ENCODE peak calls at places on chromosomes 2 and 18, in ten cellular contexts. T is OCI-LY7; L is neural progenitor cell; H is adrenal gland; V is aorta; E is transverse colon; C is sigmoid colon; O is kidney; M is CD4-positive, alpha-beta memory T cell; X is CD8-positive, alpha-beta memory T cell. D is an unnamed sample.

GRCh38 chr2:232929303-232930123 is 59.4 kb downstream of the SNORC start:
- DNase-seq in C (no peak), T (no peak), V (no peak), X (no peak), O (no peak), M (no peak), E (no peak), L (no peak), H (no peak), D (no peak)

GRCh38 chr2:100706249-100706648 is 113.7 kb upstream of the NPAS2 start:
- DNase-seq in X (no peak), H (no peak), L (no peak), M (no peak), O (no peak), V (no peak), C (no peak), T (no peak), E (no peak), D (no peak)

GRCh38 chr18:12652861-12653401 is 5.0 kb downstream of the SPIRE1 start:
- DNase-seq in M (no peak), O (no peak), H (peak; percentile 76), E (no peak), V (no peak), X (no peak), T (no peak), L (peak; percentile 24), C (no peak), D (no peak)

GRCh38 chr2:62539892-62540785 is 34.1 kb upstream of the TMEM17 start:
- DNase-seq in O (no peak), C (no peak), T (no peak), L (no peak), X (no peak), H (no peak), E (no peak), M (no peak), V (no peak), D (no peak)

GRCh38 chr18:8745355-8746014 is 40.1 kb downstream of the MTCL1 start:
- DNase-seq in T (peak; percentile 83), O (no peak), M (peak; percentile 4), X (no peak), L (no peak), V (no peak), E (no peak), H (no peak), C (no peak), D (no peak)

GRCh38 chr2:241200822-241201395 is 12.4 kb downstream of the ANO7 start:
- DNase-seq in H (no peak), C (no peak), V (no peak), L (no peak), O (no peak), T (no peak), M (no peak), X (no peak), E (no peak), D (no peak)

GRCh38 chr2:192148620-192149321 is 46.0 kb downstream of the TMEFF2 start:
- DNase-seq in O (no peak), H (no peak), L (no peak), C (no peak), T (no peak), V (no peak), M (no peak), X (no peak), E (no peak), D (no peak)

GRCh38 chr2:54955674-54956391 is 94.4 kb downstream of the RTN4 start:
- DNase-seq in X (no peak), O (no peak), H (no peak), C (no peak), L (no peak), V (no peak), T (no peak), M (no peak), E (no peak), D (no peak)

GRCh38 chr2:25168256-25169072 is at the start of gene POMC:
- DNase-seq in V (no peak), X (no peak), C (no peak), H (peak; percentile 32), T (no peak), L (peak; percentile 73), O (peak; percentile 82), E (peak; percentile 13), M (peak; percentile 36), D (peak; percentile 19)

GRCh38 chr18:10784596-10785202 is 258.9 kb downstream of the NAPG start:
- DNase-seq in V (no peak), T (peak; percentile 11), C (no peak), O (no peak), M (no peak), E (no peak), H (no peak), L (no peak), X (no peak), D (no peak)

GRCh38 chr2:162243305-162243693 is at the start of gene FAP:
- DNase-seq in V (no peak), E (no peak), O (no peak), H (no peak), C (no peak), M (no peak), X (no peak), T (no peak), L (peak; percentile 44), D (no peak)

GRCh38 chr2:181784556-181784955 is 104.2 kb upstream of the NEUROD1 start:
- DNase-seq in V (no peak), E (no peak), C (no peak), X (no peak), T (no peak), H (no peak), L (no peak), M (no peak), O (no peak), D (no peak)

GRCh38 chr18:70907673-70908072 is 618.8 kb downstream of the SOCS6 start:
- DNase-seq in H (no peak), O (no peak), E (no peak), C (no peak), X (no peak), L (peak; percentile 21), T (no peak), M (no peak), V (no peak), D (no peak)

GRCh38 chr2:100623033-100623715 is 60.4 kb downstream of the PDCL3 start:
- DNase-seq in C (no peak), L (no peak), E (no peak), M (no peak), O (no peak), V (no peak), T (no peak), X (no peak), H (no peak), D (no peak)

GRCh38 chr2:3214827-3215404 is 162.7 kb downstream of the EIPR1 start:
- DNase-seq in H (no peak), V (no peak), O (no peak), C (no peak), E (no peak), L (no peak), M (no peak), X (no peak), T (no peak), D (no peak)

DNA sequence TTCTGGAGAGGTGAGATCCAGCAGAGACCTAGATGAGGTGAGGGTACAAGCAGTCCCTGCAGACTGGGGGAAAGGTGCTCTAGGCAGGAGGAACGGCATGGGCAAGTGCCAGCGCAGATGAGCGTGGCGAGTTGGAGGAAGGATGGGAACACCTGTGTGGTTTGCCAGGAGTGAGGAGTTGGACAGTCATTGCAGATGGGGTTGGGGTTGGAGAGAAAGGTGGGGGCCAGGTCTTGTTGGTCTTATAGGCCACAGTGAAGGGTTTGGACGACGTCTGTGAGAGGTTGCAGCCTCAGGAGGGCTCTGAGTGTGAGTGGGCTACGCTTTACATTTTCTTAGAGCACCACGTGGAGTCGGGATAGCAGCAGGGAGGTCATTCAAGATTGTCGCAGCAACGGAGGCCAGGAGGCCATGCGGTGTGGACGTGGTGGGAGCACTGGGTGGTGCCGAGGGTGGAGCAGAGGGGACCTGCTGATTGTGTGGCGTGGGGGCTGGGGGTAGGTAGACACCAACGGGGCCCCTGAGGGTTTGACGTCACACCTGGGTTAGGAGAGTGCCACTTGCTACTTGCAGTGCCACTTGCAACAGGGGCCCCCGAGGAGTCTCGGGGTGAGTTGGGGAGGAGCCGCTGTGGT is 66.2 kb downstream of the LPIN1 start:
- DNase-seq in M (no peak), X (no peak), T (no peak), E (no peak), H (no peak), L (no peak), O (no peak), C (no peak), V (no peak), D (peak; percentile 12)
- H3K36me3 ChIP-seq in M (peaks cover 35% of the 10 kb centered on the region), X (peaks cover 33% of the 10 kb centered on the region), T (peaks cover 43% of the 10 kb centered on the region), E (no peaks in the 10 kb centered on the region), H (peaks cover 21% of the 10 kb centered on the region), L (no peaks in the 10 kb centered on the region), O (peaks cover 25% of the 10 kb centered on the region), C (peaks cover 27% of the 10 kb centered on the region), V (peaks cover 7% of the 10 kb centered on the region), D (no peaks in the 10 kb centered on the region)

DNA sequence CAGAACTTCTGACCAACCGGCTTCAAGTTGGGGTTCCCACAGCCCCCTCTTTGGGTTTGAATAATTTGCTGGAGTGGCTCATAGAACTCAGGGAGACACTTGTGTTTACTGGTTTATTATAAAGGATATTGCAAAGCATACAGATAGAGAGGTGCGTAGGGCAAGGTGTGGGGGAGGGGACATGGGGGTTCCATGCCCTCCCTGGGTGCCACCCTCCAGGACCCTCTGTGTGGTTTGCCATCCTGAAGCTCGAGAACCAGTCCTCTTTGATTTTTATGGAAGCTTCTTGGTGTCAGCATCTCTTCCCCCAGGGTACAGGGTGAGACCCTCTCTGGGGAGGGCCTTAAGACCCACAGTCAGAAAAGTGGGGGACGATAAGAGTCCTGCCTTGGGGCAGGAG is 38.8 kb downstream of the ITGB1BP1 start:
- DNase-seq in V (no peak), L (no peak), X (no peak), T (no peak), M (no peak), H (no peak), E (no peak), C (peak; percentile 21), O (no peak), D (no peak)
- H3K27ac ChIP-seq in V (no peak overlapping the region), L (no peak overlapping the region), X (no peak overlapping the region), T (no peak overlapping the region), M (no peak overlapping the region), H (no peak overlapping the region), E (no peak overlapping the region), C (no peak overlapping the region), O (no peak overlapping the region), D (no peak overlapping the region)

DNA sequence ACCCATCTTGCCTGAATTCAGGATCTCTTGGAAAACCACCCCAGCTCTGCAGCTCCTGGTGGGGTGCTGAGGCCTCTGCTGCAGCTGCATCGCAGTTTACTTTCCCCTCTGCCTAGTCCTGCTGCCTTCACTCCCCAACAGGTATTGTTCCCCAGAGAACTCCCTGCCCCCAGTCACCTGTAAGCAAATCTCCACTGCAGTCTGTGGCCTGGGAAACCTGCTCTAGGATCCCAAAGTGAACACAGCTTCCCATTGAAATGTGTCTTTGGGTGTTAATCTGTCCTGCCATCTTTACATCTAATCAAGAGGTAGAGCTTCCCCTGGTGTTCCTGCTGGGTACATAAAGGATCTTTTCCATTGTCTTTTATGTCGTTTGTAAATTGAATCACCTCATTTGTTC is 79.8 kb upstream of the KLF7 start:
- DNase-seq in H (no peak), V (no peak), C (no peak), X (no peak), T (no peak), E (no peak), M (no peak), L (peak; percentile 13), O (no peak), D (no peak)
- H3K4me3 ChIP-seq in H (no peak overlapping the region), V (no peak overlapping the region), C (no peak overlapping the region), X (no peak overlapping the region), T (no peak overlapping the region), E (no peak overlapping the region), M (no peak overlapping the region), L (no peak overlapping the region), O (no peak overlapping the region), D (no peak overlapping the region)

GRCh38 chr2:20282916-20283592 is 58.1 kb upstream of the SDC1 start:
- DNase-seq in M (no peak), V (peak; percentile 69), L (no peak), C (peak; percentile 88), X (no peak), T (no peak), H (peak; percentile 92), O (peak; percentile 87), E (peak; percentile 37), D (no peak)
- H3K36me3 ChIP-seq in M (peaks cover 47% of the 10 kb centered on the region), V (no peaks in the 10 kb centered on the region), L (peaks cover 35% of the 10 kb centered on the region), C (peaks cover 3% of the 10 kb centered on the region), X (peaks cover 39% of the 10 kb centered on the region), T (peaks cover 100% of the 10 kb centered on the region), H (peaks cover 48% of the 10 kb centered on the region), O (peaks cover 26% of the 10 kb centered on the region), E (no peaks in the 10 kb centered on the region), D (peaks cover 50% of the 10 kb centered on the region)

D was measured in naive thymus-derived CD4-positive, alpha-beta T cell.